ENCODE peak calls at places on chromosomes 7 and 10, in seven cellular contexts. Q is body of pancreas; P is heart left ventricle; V is upper lobe of left lung; I is left ventricle myocardium superior; T is heart right ventricle; X is activated CD8-positive, alpha-beta T cell treated with anti-CD3 and anti-CD28 coated beads for 36 hours. R is an unnamed sample.

GRCh38 chr10:71395621-71396020 is 1.1 kb upstream of the CDH23 start:
- ATAC-seq in I (no peak), Q (no peak), P (no peak), X (no peak), V (no peak), T (no peak), R (no peak)

GRCh38 chr10:43881657-43882056 is 233.0 kb upstream of the ZNF32 start:
- ATAC-seq in I (no peak), T (no peak), Q (no peak), X (no peak), V (no peak), P (no peak), R (no peak)

GRCh38 chr10:68684413-68684812 is 36.6 kb upstream of the CCAR1 start:
- ATAC-seq in P (no peak), X (peak), Q (no peak), T (no peak), V (no peak), I (no peak), R (no peak)

GRCh38 chr7:84746347-84746746 is 440.5 kb downstream of the SEMA3D start:
- ATAC-seq in T (peak), V (no peak), P (peak), Q (no peak), X (no peak), I (peak), R (no peak)

GRCh38 chr10:108849688-108850087 is 1073.6 kb downstream of the XPNPEP1 start:
- ATAC-seq in T (no peak), Q (no peak), I (no peak), V (no peak), P (no peak), X (no peak), R (no peak)

GRCh38 chr10:55627526-55628170 is 733.4 kb downstream of the ZWINT start:
- ATAC-seq in T (no peak), V (no peak), I (no peak), P (no peak), Q (no peak), X (no peak), R (no peak)

GRCh38 chr10:101889256-101890210 is 45.9 kb upstream of the KCNIP2 start:
- ATAC-seq in X (peak), V (no peak), Q (no peak), I (peak), P (peak), T (peak), R (peak)

GRCh38 chr10:34811968-34812514 is 3.1 kb downstream of the PARD3 start:
- ATAC-seq in I (no peak), X (no peak), V (no peak), P (no peak), Q (no peak), T (no peak), R (no peak)

GRCh38 chr10:101609481-101609880 is 21.4 kb downstream of the DPCD start:
- ATAC-seq in X (peak), V (no peak), I (no peak), Q (no peak), P (no peak), T (no peak), R (no peak)

GRCh38 chr10:22370320-22370719 is 25.0 kb downstream of the SPAG6 start:
- ATAC-seq in V (no peak), Q (no peak), P (no peak), I (no peak), T (no peak), X (no peak), R (no peak)

GRCh38 chr7:130966246-130967009 is 232.4 kb upstream of the KLF14 start:
- ATAC-seq in P (no peak), V (no peak), X (peak), T (no peak), I (no peak), Q (no peak), R (no peak)

GRCh38 chr7:102284891-102285540 is 1.7 kb upstream of the SH2B2 start:
- ATAC-seq in T (no peak), P (peak), Q (no peak), X (no peak), V (no peak), I (no peak), R (no peak)